ENCODE peak calls at places on chromosome 3, in seven cellular contexts. One of them, this sample, is unnamed.
A peak's percentile ranks its signal among the peaks of the same experiment; 100 is the strongest.

GRCh38 chr3:67531149-67532101 is 123.0 kb downstream of the SUCLG2 start:
- DNase-seq in caudate nucleus: no peak
- DNase-seq in upper lobe of right lung: no peak
- DNase-seq in hypothalamus: no peak
- DNase-seq in CD4-positive, alpha-beta T cell: no peak
- DNase-seq in CD4-positive, alpha-beta memory T cell: no peak
- DNase-seq in RPMI7951: peak; percentile 37
- DNase-seq in this sample: no peak

GRCh38 chr3:27971600-27971999 is 249.5 kb upstream of the EOMES start:
- DNase-seq in caudate nucleus: no peak
- DNase-seq in upper lobe of right lung: no peak
- DNase-seq in hypothalamus: no peak
- DNase-seq in CD4-positive, alpha-beta T cell: no peak
- DNase-seq in CD4-positive, alpha-beta memory T cell: no peak
- DNase-seq in RPMI7951: no peak
- DNase-seq in this sample: no peak

GRCh38 chr3:143311096-143311495 is 191.5 kb downstream of the CHST2 start:
- DNase-seq in caudate nucleus: no peak
- DNase-seq in upper lobe of right lung: no peak
- DNase-seq in hypothalamus: no peak
- DNase-seq in CD4-positive, alpha-beta T cell: no peak
- DNase-seq in CD4-positive, alpha-beta memory T cell: no peak
- DNase-seq in RPMI7951: peak; percentile 67
- DNase-seq in this sample: no peak

GRCh38 chr3:194472290-194472920 is 14.4 kb downstream of the ATP13A3 start:
- DNase-seq in caudate nucleus: no peak
- DNase-seq in upper lobe of right lung: no peak
- DNase-seq in hypothalamus: no peak
- DNase-seq in CD4-positive, alpha-beta T cell: peak; percentile 16
- DNase-seq in CD4-positive, alpha-beta memory T cell: peak; percentile 62
- DNase-seq in RPMI7951: peak; percentile 76
- DNase-seq in this sample: no peak

GRCh38 chr3:82229397-82229796 is 468.0 kb upstream of the GBE1 start:
- DNase-seq in caudate nucleus: no peak
- DNase-seq in upper lobe of right lung: no peak
- DNase-seq in hypothalamus: no peak
- DNase-seq in CD4-positive, alpha-beta T cell: no peak
- DNase-seq in CD4-positive, alpha-beta memory T cell: no peak
- DNase-seq in RPMI7951: no peak
- DNase-seq in this sample: no peak

GRCh38 chr3:11591006-11591360 is 52.7 kb downstream of the VGLL4 start:
- DNase-seq in caudate nucleus: no peak
- DNase-seq in upper lobe of right lung: no peak
- DNase-seq in hypothalamus: no peak
- DNase-seq in CD4-positive, alpha-beta T cell: no peak
- DNase-seq in CD4-positive, alpha-beta memory T cell: no peak
- DNase-seq in RPMI7951: peak; percentile 48
- DNase-seq in this sample: no peak

GRCh38 chr3:151169262-151169661 is 33.8 kb downstream of the GPR171 start:
- DNase-seq in caudate nucleus: no peak
- DNase-seq in upper lobe of right lung: peak; percentile 66
- DNase-seq in hypothalamus: no peak
- DNase-seq in CD4-positive, alpha-beta T cell: no peak
- DNase-seq in CD4-positive, alpha-beta memory T cell: no peak
- DNase-seq in RPMI7951: no peak
- DNase-seq in this sample: peak; percentile 77

GRCh38 chr3:135040321-135041110 is 245.5 kb downstream of the EPHB1 start:
- DNase-seq in caudate nucleus: no peak
- DNase-seq in upper lobe of right lung: no peak
- DNase-seq in hypothalamus: no peak
- DNase-seq in CD4-positive, alpha-beta T cell: no peak
- DNase-seq in CD4-positive, alpha-beta memory T cell: no peak
- DNase-seq in RPMI7951: no peak
- DNase-seq in this sample: no peak

GRCh38 chr3:144556392-144556791 is 584.8 kb downstream of the DIPK2A start:
- DNase-seq in caudate nucleus: no peak
- DNase-seq in upper lobe of right lung: no peak
- DNase-seq in hypothalamus: no peak
- DNase-seq in CD4-positive, alpha-beta T cell: no peak
- DNase-seq in CD4-positive, alpha-beta memory T cell: no peak
- DNase-seq in RPMI7951: peak; percentile 16
- DNase-seq in this sample: no peak

GRCh38 chr3:88433572-88433971 is 283.8 kb downstream of the C3orf38 start:
- DNase-seq in caudate nucleus: no peak
- DNase-seq in upper lobe of right lung: no peak
- DNase-seq in hypothalamus: no peak
- DNase-seq in CD4-positive, alpha-beta T cell: no peak
- DNase-seq in CD4-positive, alpha-beta memory T cell: no peak
- DNase-seq in RPMI7951: no peak
- DNase-seq in this sample: peak; percentile 44

GRCh38 chr3:159828542-159828943 is 160.1 kb upstream of the IL12A start:
- DNase-seq in caudate nucleus: no peak
- DNase-seq in upper lobe of right lung: no peak
- DNase-seq in hypothalamus: no peak
- DNase-seq in CD4-positive, alpha-beta T cell: no peak
- DNase-seq in CD4-positive, alpha-beta memory T cell: no peak
- DNase-seq in RPMI7951: peak; percentile 67
- DNase-seq in this sample: no peak

GRCh38 chr3:78690806-78691205 is 1077.0 kb downstream of the ROBO1 start:
- DNase-seq in caudate nucleus: no peak
- DNase-seq in upper lobe of right lung: no peak
- DNase-seq in hypothalamus: no peak
- DNase-seq in CD4-positive, alpha-beta T cell: no peak
- DNase-seq in CD4-positive, alpha-beta memory T cell: no peak
- DNase-seq in RPMI7951: no peak
- DNase-seq in this sample: no peak

This sample was measured in spleen.